ENCODE peak calls at places on chromosomes 4 and X, in four cellular contexts. J is HepG2, P is GM12878, Z is K562. W is an unnamed sample.

GRCh38 chrX:36856849-36857248 is 151.3 kb upstream of the FAM47C start:
- DNase-seq in Z (no peak), P (no peak), J (no peak), W (no peak)

GRCh38 chrX:20595928-20596550 is 329.3 kb upstream of the RPS6KA3 start:
- DNase-seq in P (no peak), J (no peak), Z (no peak), W (peak)

GRCh38 chrX:107599371-107599970 is 28.8 kb upstream of the PRPS1 start:
- DNase-seq in P (no peak), Z (no peak), J (no peak), W (no peak)

GRCh38 chrX:110418857-110419249 is 60.2 kb downstream of the RTL9 start:
- DNase-seq in P (no peak), Z (peak), J (no peak), W (no peak)

GRCh38 chr4:182619659-182620058 is 297.5 kb downstream of the DCTD start:
- DNase-seq in P (no peak), Z (no peak), J (no peak), W (no peak)

GRCh38 chrX:54807524-54808108 is at the start of gene MAGED2:
- DNase-seq in P (no peak), J (no peak), Z (peak), W (peak)

GRCh38 chr4:74549936-74550335 is 105.0 kb downstream of the AREG start:
- DNase-seq in Z (no peak), P (no peak), J (no peak), W (no peak)

GRCh38 chrX:71253253-71254091 is 468 bp downstream of the ZMYM3 start:
- DNase-seq in Z (peak), P (no peak), J (peak), W (peak)

GRCh38 chr4:137806420-137806819 is 274.1 kb upstream of the PCDH18 start:
- DNase-seq in Z (no peak), J (no peak), P (no peak), W (no peak)

GRCh38 chr4:140335076-140335475 is 38.4 kb upstream of the SCOC start:
- DNase-seq in J (no peak), Z (no peak), P (no peak), W (no peak)

GRCh38 chr4:30399476-30399875 is 320.7 kb upstream of the PCDH7 start:
- DNase-seq in J (no peak), Z (no peak), P (no peak), W (no peak)

GRCh38 chr4:87038837-87039715 is 104.3 kb downstream of the AFF1 start:
- DNase-seq in P (no peak), J (no peak), Z (no peak), W (peak)

GRCh38 chrX:8405631-8406030 is 59.0 kb upstream of the VCX3B start:
- DNase-seq in J (no peak), P (no peak), Z (no peak), W (no peak)

GRCh38 chrX:134895785-134896184 is 95.0 kb upstream of the SMIM10 start:
- DNase-seq in P (no peak), J (no peak), Z (no peak), W (no peak)

GRCh38 chrX:148448686-148449085 is 51.7 kb upstream of the AFF2 start:
- DNase-seq in Z (no peak), P (peak), J (no peak), W (no peak)

GRCh38 chr4:177008071-177008835 is 215.5 kb upstream of the VEGFC start:
- DNase-seq in J (no peak), Z (no peak), P (no peak), W (no peak)

GRCh38 chrX:56792270-56793111 is 63.4 kb downstream of the NBDY start:
- DNase-seq in J (no peak), P (no peak), Z (no peak), W (no peak)

GRCh38 chr4:127631420-127631819 is 1.3 kb upstream of the INTU start:
- DNase-seq in Z (peak), J (no peak), P (no peak), W (no peak)

GRCh38 chr4:149595500-149595899 is 220.1 kb downstream of the IQCM start:
- DNase-seq in Z (no peak), J (no peak), P (no peak), W (no peak)

GRCh38 chr4:2290488-2290887 is 28.6 kb upstream of the MXD4 start:
- DNase-seq in Z (no peak), P (no peak), J (no peak), W (no peak)

GRCh38 chr4:173333658-173334084 is 487 bp downstream of the HMGB2 start:
- DNase-seq in Z (peak), P (no peak), J (peak), W (peak)

GRCh38 chrX:55486736-55487135 is 2.9 kb downstream of the USP51 start:
- DNase-seq in Z (no peak), J (no peak), P (no peak), W (no peak)

GRCh38 chrX:110123331-110123782 is 120.4 kb downstream of the TMEM164 start:
- DNase-seq in J (peak), P (no peak), Z (no peak), W (no peak)

GRCh38 chr4:83605744-83606172 is 69.8 kb downstream of the GPAT3 start:
- DNase-seq in J (peak), P (no peak), Z (no peak), W (no peak)

GRCh38 chr4:7513731-7514130 is 79.0 kb upstream of the PSAPL1 start:
- DNase-seq in Z (no peak), J (no peak), P (no peak), W (no peak)

GRCh38 chrX:153651540-153652079 is 4.6 kb downstream of the DUSP9 start:
- DNase-seq in Z (no peak), J (peak), P (no peak), W (no peak)

GRCh38 chrX:139826065-139827044 is 106.5 kb downstream of the ATP11C start:
- DNase-seq in P (no peak), Z (no peak), J (no peak), W (no peak)

GRCh38 chr4:8615366-8615765 is 22.8 kb downstream of the CPZ start:
- DNase-seq in J (no peak), Z (no peak), P (no peak), W (no peak)

GRCh38 chr4:9867746-9868425 is 86.5 kb downstream of the DRD5 start:
- DNase-seq in J (no peak), P (no peak), Z (no peak), W (no peak)

GRCh38 chr4:39305902-39306677 is 60.1 kb downstream of the RFC1 start:
- DNase-seq in P (no peak), J (no peak), Z (peak), W (no peak)

GRCh38 chrX:110056419-110056818 is 53.5 kb downstream of the TMEM164 start:
- DNase-seq in Z (no peak), J (no peak), P (no peak), W (no peak)

GRCh38 chr4:39330353-39330752 is 35.8 kb downstream of the RFC1 start:
- DNase-seq in P (no peak), J (peak), Z (no peak), W (no peak)

GRCh38 chrX:23228950-23229448 is 105.7 kb upstream of the PTCHD1 start:
- DNase-seq in Z (no peak), J (no peak), P (no peak), W (no peak)

GRCh38 chr4:85416094-85416493 is 58.9 kb upstream of the ARHGAP24 start:
- DNase-seq in J (no peak), P (no peak), Z (no peak), W (no peak)

GRCh38 chr4:15848191-15848842 is 70.2 kb downstream of the CD38 start:
- DNase-seq in J (no peak), P (no peak), Z (no peak), W (no peak)
- TF ChIP-seq ESRRA in J (no peak), P (no peak), Z (no peak), W (no peak)

GRCh38 chr4:4854649-4855292 is 4.7 kb upstream of the MSX1 start:
- DNase-seq in P (no peak), J (no peak), Z (no peak), W (peak)
- TF ChIP-seq ATF2 in P (no peak), J (no peak), Z (no peak), W (no peak)

GRCh38 chr4:76513517-76513916 is 78.5 kb downstream of the SHROOM3 start:
- DNase-seq in Z (no peak), P (no peak), J (no peak), W (no peak)

GRCh38 chr4:76514087-76514486 is 79.1 kb downstream of the SHROOM3 start:
- DNase-seq in J (no peak), P (no peak), Z (no peak), W (no peak)

GRCh38 chr4:76518241-76518640 is 83.2 kb downstream of the SHROOM3 start:
- DNase-seq in J (no peak), Z (no peak), P (no peak), W (no peak)

GRCh38 chr4:76512000-76512399 is 77.0 kb downstream of the SHROOM3 start:
- DNase-seq in Z (no peak), J (no peak), P (no peak), W (no peak)

GRCh38 chr4:76515975-76516853 is 81.2 kb downstream of the SHROOM3 start:
- DNase-seq in P (peak), J (no peak), Z (no peak), W (no peak)
- TF ChIP-seq CREM in P (peak), J (no peak), Z (no peak), W (no peak)

GRCh38 chr4:22486276-22486675 is 29.6 kb downstream of the ADGRA3 start:
- DNase-seq in P (no peak), Z (no peak), J (no peak), W (no peak)

GRCh38 chr4:22490718-22491330 is 25.0 kb downstream of the ADGRA3 start:
- DNase-seq in P (no peak), J (peak), Z (no peak), W (no peak)

GRCh38 chr4:22488136-22488535 is 27.7 kb downstream of the ADGRA3 start:
- DNase-seq in J (no peak), P (no peak), Z (no peak), W (no peak)

GRCh38 chr4:22485751-22486150 is 30.1 kb downstream of the ADGRA3 start:
- DNase-seq in Z (no peak), P (no peak), J (no peak), W (no peak)

DNA sequence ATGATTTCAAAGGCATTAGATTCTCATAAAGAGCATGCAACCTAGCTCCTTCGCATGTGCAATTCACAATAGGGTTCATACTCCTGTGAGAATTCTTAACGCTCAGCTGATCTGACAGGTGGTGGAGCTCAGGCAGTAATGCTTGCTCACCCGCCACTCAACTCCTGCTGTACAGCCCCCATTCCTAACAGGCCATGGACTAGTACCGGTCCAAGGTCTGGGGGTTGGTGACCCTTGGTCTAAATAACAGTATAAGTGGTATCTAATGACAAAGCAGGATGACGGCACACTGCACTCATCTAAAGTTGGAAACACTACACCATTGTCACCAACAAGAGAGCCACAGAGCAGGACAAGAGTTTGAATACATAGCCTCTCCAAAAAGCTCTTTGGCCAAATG is 28.5 kb downstream of the ADGRA3 start:
- DNase-seq in P (no peak), Z (no peak), J (peak), W (no peak)
- TF ChIP-seq ESRRA in P (no peak), Z (no peak), J (no peak), W (no peak)

DNA sequence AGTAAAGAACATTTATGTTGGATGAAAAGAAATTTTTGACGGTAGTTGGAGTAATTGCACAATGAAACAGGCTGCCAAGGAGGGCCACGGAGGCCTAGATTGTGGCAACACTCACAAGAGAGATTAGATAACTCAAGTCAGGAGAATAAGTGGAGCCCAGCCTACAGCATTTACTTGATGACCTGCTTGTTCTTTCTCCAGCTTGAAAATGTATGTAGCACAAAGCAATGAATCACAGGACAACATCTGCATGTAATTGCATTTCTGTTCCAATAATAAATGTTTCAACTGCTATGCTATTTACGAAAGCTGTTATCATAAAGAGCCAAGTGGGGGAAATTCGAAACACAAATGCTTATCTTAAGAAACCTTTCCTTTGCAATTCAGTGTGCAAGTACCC is 221.2 kb upstream of the MID1 start:
- DNase-seq in Z (no peak), P (no peak), J (no peak), W (no peak)
- TF ChIP-seq ATF2 in Z (no peak), P (no peak), J (no peak), W (no peak)

GRCh38 chr4:110008540-110008939 is 95.9 kb downstream of the EGF start:
- DNase-seq in P (no peak), Z (no peak), J (no peak), W (no peak)

GRCh38 chr4:110007217-110007616 is 94.5 kb downstream of the EGF start:
- DNase-seq in Z (no peak), P (no peak), J (peak), W (no peak)

GRCh38 chr4:110003401-110004187 is 90.9 kb downstream of the EGF start:
- DNase-seq in P (no peak), J (no peak), Z (no peak), W (no peak)

GRCh38 chr4:110009526-110009925 is 96.8 kb downstream of the EGF start:
- DNase-seq in J (no peak), P (no peak), Z (no peak), W (no peak)

GRCh38 chr4:110005461-110006056 is 92.9 kb downstream of the EGF start:
- DNase-seq in Z (peak), J (peak), P (peak), W (no peak)
- TF ChIP-seq CREM in Z (no peak), J (no peak), P (no peak), W (no peak)

DNA sequence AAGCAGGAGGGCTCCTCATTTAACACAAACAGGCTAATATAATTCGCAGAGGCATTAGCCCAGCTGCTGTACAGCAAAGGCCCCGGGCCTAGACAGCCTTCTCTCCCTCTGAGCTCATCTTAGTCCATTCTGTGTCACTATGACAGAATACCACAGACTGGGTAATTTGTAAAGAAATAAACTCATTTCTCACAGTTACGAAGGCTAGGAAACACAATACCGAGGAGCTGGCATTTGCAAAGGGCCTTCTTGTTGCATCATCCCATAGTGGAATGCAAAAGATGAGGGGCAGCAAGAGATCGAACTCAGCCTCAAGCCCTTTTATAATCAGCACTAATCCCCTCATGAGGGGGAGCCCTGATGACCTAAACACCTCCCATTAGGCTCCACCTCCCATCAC is 48.5 kb downstream of the TSPAN5 start:
- DNase-seq in Z (no peak), J (no peak), P (no peak), W (no peak)
- TF ChIP-seq ESRRA in Z (no peak), J (no peak), P (no peak), W (no peak)

GRCh38 chr4:40511017-40511614 is 118.5 kb downstream of the RBM47 start:
- DNase-seq in Z (no peak), P (no peak), J (no peak), W (no peak)
- TF ChIP-seq ATF2 in Z (no peak), P (no peak), J (no peak), W (no peak)

W was measured in WTC11.